ENCODE peak calls at places on chromosomes 12 and 14, in seven cellular contexts. One of them, this sample, is unnamed.

GRCh38 chr12:126684703-126685102 is 1582.3 kb upstream of the TMEM132C start:
- DNase-seq in heart left ventricle: no peak
- DNase-seq in GM12891: no peak
- DNase-seq in HCT116: no peak
- DNase-seq in body of pancreas: no peak
- DNase-seq in IMR-90: no peak
- DNase-seq in esophagus squamous epithelium: no peak
- DNase-seq in this sample: no peak

GRCh38 chr14:68283378-68284123 is 464.0 kb downstream of the RAD51B start:
- DNase-seq in heart left ventricle: no peak
- DNase-seq in GM12891: no peak
- DNase-seq in HCT116: no peak
- DNase-seq in body of pancreas: peak
- DNase-seq in IMR-90: no peak
- DNase-seq in esophagus squamous epithelium: no peak
- DNase-seq in this sample: no peak

GRCh38 chr12:54486173-54486867 is 11.2 kb upstream of the NCKAP1L start:
- DNase-seq in heart left ventricle: no peak
- DNase-seq in GM12891: no peak
- DNase-seq in HCT116: no peak
- DNase-seq in body of pancreas: no peak
- DNase-seq in IMR-90: no peak
- DNase-seq in esophagus squamous epithelium: no peak
- DNase-seq in this sample: no peak

GRCh38 chr14:101820283-101820798 is 58.8 kb downstream of the PPP2R5C start:
- DNase-seq in heart left ventricle: no peak
- DNase-seq in GM12891: no peak
- DNase-seq in HCT116: no peak
- DNase-seq in body of pancreas: no peak
- DNase-seq in IMR-90: no peak
- DNase-seq in esophagus squamous epithelium: no peak
- DNase-seq in this sample: no peak

GRCh38 chr12:30013051-30013450 is 229.3 kb upstream of the TMTC1 start:
- DNase-seq in heart left ventricle: no peak
- DNase-seq in GM12891: no peak
- DNase-seq in HCT116: no peak
- DNase-seq in body of pancreas: no peak
- DNase-seq in IMR-90: no peak
- DNase-seq in esophagus squamous epithelium: no peak
- DNase-seq in this sample: no peak

GRCh38 chr12:96190403-96191170 is 3.6 kb upstream of the ELK3 start:
- DNase-seq in heart left ventricle: no peak
- DNase-seq in GM12891: no peak
- DNase-seq in HCT116: no peak
- DNase-seq in body of pancreas: no peak
- DNase-seq in IMR-90: peak
- DNase-seq in esophagus squamous epithelium: no peak
- DNase-seq in this sample: no peak

GRCh38 chr12:131381716-131382430 is 329.0 kb upstream of the SFSWAP start:
- DNase-seq in heart left ventricle: no peak
- DNase-seq in GM12891: no peak
- DNase-seq in HCT116: no peak
- DNase-seq in body of pancreas: no peak
- DNase-seq in IMR-90: no peak
- DNase-seq in esophagus squamous epithelium: no peak
- DNase-seq in this sample: no peak

GRCh38 chr12:51421266-51421884 is 3.3 kb upstream of the SLC4A8 start:
- DNase-seq in heart left ventricle: no peak
- DNase-seq in GM12891: no peak
- DNase-seq in HCT116: peak
- DNase-seq in body of pancreas: peak
- DNase-seq in IMR-90: peak
- DNase-seq in esophagus squamous epithelium: no peak
- DNase-seq in this sample: peak

GRCh38 chr12:26580619-26581018 is 252.4 kb downstream of the ITPR2 start:
- DNase-seq in heart left ventricle: no peak
- DNase-seq in GM12891: no peak
- DNase-seq in HCT116: no peak
- DNase-seq in body of pancreas: no peak
- DNase-seq in IMR-90: no peak
- DNase-seq in esophagus squamous epithelium: no peak
- DNase-seq in this sample: no peak

GRCh38 chr12:6361834-6362233 is 13.5 kb downstream of the SCNN1A start:
- DNase-seq in heart left ventricle: peak
- DNase-seq in GM12891: no peak
- DNase-seq in HCT116: no peak
- DNase-seq in body of pancreas: peak
- DNase-seq in IMR-90: no peak
- DNase-seq in esophagus squamous epithelium: no peak
- DNase-seq in this sample: peak

GRCh38 chr12:78698747-78699146 is 165.8 kb upstream of the SYT1 start:
- DNase-seq in heart left ventricle: no peak
- DNase-seq in GM12891: no peak
- DNase-seq in HCT116: no peak
- DNase-seq in body of pancreas: no peak
- DNase-seq in IMR-90: peak
- DNase-seq in esophagus squamous epithelium: no peak
- DNase-seq in this sample: no peak

GRCh38 chr14:92783813-92784431 is 10.2 kb upstream of the GOLGA5 start:
- DNase-seq in heart left ventricle: no peak
- DNase-seq in GM12891: peak
- DNase-seq in HCT116: peak
- DNase-seq in body of pancreas: peak
- DNase-seq in IMR-90: peak
- DNase-seq in esophagus squamous epithelium: no peak
- DNase-seq in this sample: no peak

GRCh38 chr12:82527165-82527780 is 159.4 kb upstream of the TMTC2 start:
- DNase-seq in heart left ventricle: no peak
- DNase-seq in GM12891: peak
- DNase-seq in HCT116: peak
- DNase-seq in body of pancreas: peak
- DNase-seq in IMR-90: peak
- DNase-seq in esophagus squamous epithelium: no peak
- DNase-seq in this sample: peak

GRCh38 chr14:95294834-95295599 is 24.7 kb downstream of the CLMN start:
- DNase-seq in heart left ventricle: no peak
- DNase-seq in GM12891: no peak
- DNase-seq in HCT116: peak
- DNase-seq in body of pancreas: peak
- DNase-seq in IMR-90: no peak
- DNase-seq in esophagus squamous epithelium: no peak
- DNase-seq in this sample: no peak

GRCh38 chr12:130626601-130627000 is 89.5 kb downstream of the RIMBP2 start:
- DNase-seq in heart left ventricle: no peak
- DNase-seq in GM12891: no peak
- DNase-seq in HCT116: no peak
- DNase-seq in body of pancreas: no peak
- DNase-seq in IMR-90: no peak
- DNase-seq in esophagus squamous epithelium: no peak
- DNase-seq in this sample: no peak

GRCh38 chr12:20420557-20420956 is 52.2 kb downstream of the PDE3A start:
- DNase-seq in heart left ventricle: no peak
- DNase-seq in GM12891: no peak
- DNase-seq in HCT116: no peak
- DNase-seq in body of pancreas: no peak
- DNase-seq in IMR-90: no peak
- DNase-seq in esophagus squamous epithelium: no peak
- DNase-seq in this sample: no peak
- TF ChIP-seq POLR2A in heart left ventricle: no peak
- TF ChIP-seq POLR2A in GM12891: no peak
- TF ChIP-seq POLR2A in HCT116: no peak
- TF ChIP-seq POLR2A in body of pancreas: no peak
- TF ChIP-seq POLR2A in IMR-90: no peak
- TF ChIP-seq POLR2A in esophagus squamous epithelium: no peak
- TF ChIP-seq POLR2A in this sample: no peak

DNA sequence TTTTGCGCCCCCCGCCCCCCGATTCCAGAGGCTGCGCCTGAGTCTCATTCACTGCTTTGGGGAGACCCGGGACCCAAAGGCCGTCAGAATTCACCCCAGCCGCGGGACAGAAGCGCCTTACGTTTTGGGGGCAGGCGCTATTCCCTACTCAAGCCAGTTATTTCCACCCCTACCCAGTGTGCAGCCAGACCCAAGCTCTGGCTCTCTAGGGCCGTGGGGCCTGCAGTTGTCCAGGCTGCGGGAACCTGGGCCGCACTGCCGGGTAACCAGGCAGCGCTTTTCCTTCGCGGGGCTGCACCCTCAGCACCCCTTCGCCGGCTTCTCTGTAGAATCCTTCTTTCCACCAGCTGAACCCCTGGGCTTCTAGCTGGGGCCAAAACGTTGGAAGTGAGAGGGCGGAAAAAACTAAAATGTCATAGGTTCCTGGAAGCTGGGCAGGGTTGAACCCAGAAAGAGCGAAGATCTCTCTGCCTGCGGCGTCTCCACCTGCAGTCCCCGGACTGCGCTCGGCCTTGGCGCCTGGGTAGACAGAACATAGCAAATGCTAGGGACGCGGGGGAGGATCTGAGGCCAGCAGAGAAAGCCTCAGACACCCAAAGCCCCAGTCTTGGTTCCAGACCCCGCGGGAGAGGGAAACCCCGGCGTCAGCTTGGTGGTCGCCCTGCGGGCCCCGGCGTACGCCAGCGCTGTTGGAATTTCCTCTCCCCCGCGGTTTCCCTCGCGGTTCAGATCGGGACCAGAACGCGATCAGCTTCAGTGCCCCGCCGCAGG is 18.4 kb downstream of the TBX3 start:
- DNase-seq in heart left ventricle: no peak
- DNase-seq in GM12891: no peak
- DNase-seq in HCT116: no peak
- DNase-seq in body of pancreas: no peak
- DNase-seq in IMR-90: no peak
- DNase-seq in esophagus squamous epithelium: no peak
- DNase-seq in this sample: no peak
- TF ChIP-seq POLR2A in heart left ventricle: no peak
- TF ChIP-seq POLR2A in GM12891: no peak
- TF ChIP-seq POLR2A in HCT116: no peak
- TF ChIP-seq POLR2A in body of pancreas: no peak
- TF ChIP-seq POLR2A in IMR-90: no peak
- TF ChIP-seq POLR2A in esophagus squamous epithelium: no peak
- TF ChIP-seq POLR2A in this sample: no peak

GRCh38 chr12:17264603-17265002 is 658.6 kb upstream of the LMO3 start:
- DNase-seq in heart left ventricle: no peak
- DNase-seq in GM12891: no peak
- DNase-seq in HCT116: no peak
- DNase-seq in body of pancreas: no peak
- DNase-seq in IMR-90: no peak
- DNase-seq in esophagus squamous epithelium: no peak
- DNase-seq in this sample: no peak
- TF ChIP-seq POLR2A in heart left ventricle: no peak
- TF ChIP-seq POLR2A in GM12891: no peak
- TF ChIP-seq POLR2A in HCT116: no peak
- TF ChIP-seq POLR2A in body of pancreas: no peak
- TF ChIP-seq POLR2A in IMR-90: no peak
- TF ChIP-seq POLR2A in esophagus squamous epithelium: no peak
- TF ChIP-seq POLR2A in this sample: no peak

GRCh38 chr14:58331111-58331510 is 32.8 kb downstream of the ARID4A start:
- DNase-seq in heart left ventricle: peak
- DNase-seq in GM12891: peak
- DNase-seq in HCT116: peak
- DNase-seq in body of pancreas: peak
- DNase-seq in IMR-90: peak
- DNase-seq in esophagus squamous epithelium: peak
- DNase-seq in this sample: peak
- TF ChIP-seq POLR2A in heart left ventricle: no peak
- TF ChIP-seq POLR2A in GM12891: no peak
- TF ChIP-seq POLR2A in HCT116: no peak
- TF ChIP-seq POLR2A in body of pancreas: no peak
- TF ChIP-seq POLR2A in IMR-90: no peak
- TF ChIP-seq POLR2A in esophagus squamous epithelium: no peak
- TF ChIP-seq POLR2A in this sample: no peak

GRCh38 chr12:31589582-31589895 is 1.4 kb downstream of the DENND5B start:
- DNase-seq in heart left ventricle: no peak
- DNase-seq in GM12891: peak
- DNase-seq in HCT116: no peak
- DNase-seq in body of pancreas: no peak
- DNase-seq in IMR-90: no peak
- DNase-seq in esophagus squamous epithelium: no peak
- DNase-seq in this sample: no peak

GRCh38 chr12:31591308-31591901 is 469 bp upstream of the DENND5B start:
- DNase-seq in heart left ventricle: peak
- DNase-seq in GM12891: no peak
- DNase-seq in HCT116: no peak
- DNase-seq in body of pancreas: peak
- DNase-seq in IMR-90: no peak
- DNase-seq in esophagus squamous epithelium: no peak
- DNase-seq in this sample: no peak

GRCh38 chr12:31590730-31591307 is at the start of gene DENND5B:
- DNase-seq in heart left ventricle: peak
- DNase-seq in GM12891: peak
- DNase-seq in HCT116: no peak
- DNase-seq in body of pancreas: peak
- DNase-seq in IMR-90: peak
- DNase-seq in esophagus squamous epithelium: no peak
- DNase-seq in this sample: peak

GRCh38 chr12:31588976-31589375 is 2.0 kb downstream of the DENND5B start:
- DNase-seq in heart left ventricle: no peak
- DNase-seq in GM12891: no peak
- DNase-seq in HCT116: no peak
- DNase-seq in body of pancreas: no peak
- DNase-seq in IMR-90: no peak
- DNase-seq in esophagus squamous epithelium: no peak
- DNase-seq in this sample: no peak

DNA sequence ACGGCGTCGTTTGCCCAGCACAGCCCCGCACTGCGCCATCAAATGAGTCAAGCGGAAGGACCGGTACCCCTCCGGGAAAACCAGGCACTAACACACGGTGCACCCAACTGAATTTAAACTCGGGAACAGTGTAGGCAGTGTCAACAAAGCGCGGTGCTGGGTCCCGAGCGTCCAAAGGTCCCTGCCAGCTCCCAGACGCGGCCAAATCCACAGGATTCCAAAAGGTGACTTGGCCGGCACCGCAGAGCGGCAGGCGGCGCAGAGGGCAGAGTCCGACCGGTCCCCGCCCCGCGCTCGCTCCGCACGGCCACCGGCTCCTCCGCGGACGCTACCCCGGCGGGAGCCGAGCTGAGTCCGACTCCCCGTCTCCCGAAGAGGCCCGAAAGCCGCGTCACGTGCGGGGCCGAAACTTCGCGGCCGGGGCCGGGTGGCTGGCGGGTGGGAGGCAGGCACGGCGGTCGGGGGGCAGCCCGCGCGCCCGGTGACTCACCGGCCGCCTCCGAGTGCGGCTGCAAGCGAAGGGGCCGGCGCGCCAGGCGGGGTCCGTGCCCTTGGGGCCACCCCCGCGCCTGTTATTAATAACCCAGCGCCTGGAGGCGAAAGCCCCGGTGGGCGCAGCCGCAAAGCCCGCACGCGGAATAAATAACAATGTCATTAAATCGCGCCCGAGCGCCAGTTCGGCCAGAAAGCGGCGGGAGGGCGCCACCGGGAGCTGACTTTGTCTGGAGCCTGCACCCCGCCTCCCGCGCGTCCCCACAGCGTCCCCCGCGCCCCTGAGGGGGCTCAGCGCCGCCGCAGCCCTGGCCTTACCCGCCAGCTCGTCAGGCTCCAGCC is 823 bp downstream of the DENND5B start:
- DNase-seq in heart left ventricle: peak
- DNase-seq in GM12891: peak
- DNase-seq in HCT116: peak
- DNase-seq in body of pancreas: peak
- DNase-seq in IMR-90: peak
- DNase-seq in esophagus squamous epithelium: no peak
- DNase-seq in this sample: peak
- TF ChIP-seq POLR2A in heart left ventricle: peak
- TF ChIP-seq POLR2A in GM12891: no peak
- TF ChIP-seq POLR2A in HCT116: peak
- TF ChIP-seq POLR2A in body of pancreas: peak
- TF ChIP-seq POLR2A in IMR-90: peak
- TF ChIP-seq POLR2A in esophagus squamous epithelium: no peak
- TF ChIP-seq POLR2A in this sample: peak

This sample was measured in H54.